ENCODE peak calls at places on chromosomes 4 and X, in four cellular contexts. D is tibial artery; H is activated CD4-positive, alpha-beta T cell treated with anti-CD3 and anti-CD28 coated beads, Interleukin-2, amount 50 U/mL, for 48 hours; S is EL. X is an unnamed sample.

GRCh38 chr4:176210101-176210500 is 14.7 kb upstream of the SPATA4 start:
- DNase-seq in D (no peak), H (no peak), S (no peak), X (no peak)

GRCh38 chr4:25070512-25070911 is 39.8 kb upstream of the LGI2 start:
- DNase-seq in D (no peak), H (no peak), S (no peak), X (no peak)

GRCh38 chr4:71472946-71473345 is 134.1 kb downstream of the SLC4A4 start:
- DNase-seq in D (no peak), H (no peak), S (peak), X (no peak)

GRCh38 chr4:52241916-52242315 is 190.8 kb downstream of the SPATA18 start:
- DNase-seq in D (no peak), H (no peak), S (no peak), X (no peak)

GRCh38 chrX:49211074-49211473 is 11.1 kb upstream of the SYP start:
- DNase-seq in D (no peak), H (no peak), S (no peak), X (no peak)

GRCh38 chr4:139142097-139142496 is 34.9 kb downstream of the ELF2 start:
- DNase-seq in D (no peak), H (no peak), S (no peak), X (no peak)

GRCh38 chr4:3304831-3305609 is 12.2 kb downstream of the RGS12 start:
- DNase-seq in D (peak), H (no peak), S (peak), X (no peak)

GRCh38 chr4:25925486-25926201 is 11.6 kb downstream of the SMIM20 start:
- DNase-seq in D (peak), H (peak), S (peak), X (peak)

GRCh38 chr4:123997116-123997515 is 600.5 kb downstream of the SPRY1 start:
- DNase-seq in D (no peak), H (no peak), S (no peak), X (no peak)

GRCh38 chr4:89876548-89876947 is 18.1 kb upstream of the MMRN1 start:
- DNase-seq in D (no peak), H (no peak), S (no peak), X (no peak)

GRCh38 chr4:16270654-16271328 is 44.5 kb upstream of the TAPT1 start:
- DNase-seq in D (no peak), H (no peak), S (peak), X (no peak)

GRCh38 chr4:153274967-153275366 is 69.5 kb upstream of the MND1 start:
- DNase-seq in D (no peak), H (no peak), S (no peak), X (no peak)

GRCh38 chrX:1196436-1196835 is 16.0 kb downstream of the CRLF2 start:
- DNase-seq in D (no peak), H (no peak), S (no peak), X (peak)

GRCh38 chrX:2267890-2268289 is 232.9 kb downstream of the DHRSX start:
- DNase-seq in D (no peak), H (no peak), S (no peak), X (no peak)

GRCh38 chr4:25818293-25819240 is 44.2 kb downstream of the SEL1L3 start:
- DNase-seq in D (no peak), H (no peak), S (peak), X (no peak)

GRCh38 chr4:40564004-40564403 is 65.7 kb downstream of the RBM47 start:
- DNase-seq in D (peak), H (no peak), S (peak), X (no peak)

GRCh38 chrX:69664693-69665092 is 48.8 kb downstream of the EDA start:
- DNase-seq in D (no peak), H (no peak), S (no peak), X (no peak)

GRCh38 chr4:1451752-1452122 is 45.5 kb upstream of the NKX1-1 start:
- DNase-seq in D (no peak), H (no peak), S (no peak), X (no peak)

GRCh38 chr4:177229331-177229730 is 80.3 kb upstream of the NEIL3 start:
- DNase-seq in D (no peak), H (no peak), S (peak), X (no peak)

GRCh38 chr4:137226900-137227299 is 305.4 kb downstream of the PCDH18 start:
- DNase-seq in D (no peak), H (no peak), S (peak), X (no peak)

GRCh38 chr4:164937576-164938270 is 39.7 kb downstream of the TRIM61 start:
- DNase-seq in D (no peak), H (no peak), S (no peak), X (no peak)

GRCh38 chrX:44451056-44451455 is 91.6 kb downstream of the FUNDC1 start:
- DNase-seq in D (no peak), H (no peak), S (no peak), X (no peak)

GRCh38 chrX:21932277-21932996 is 8.1 kb upstream of the SMS start:
- DNase-seq in D (peak), H (no peak), S (peak), X (no peak)

GRCh38 chrX:119708936-119709335 is 16.0 kb upstream of the SEPTIN6 start:
- DNase-seq in D (no peak), H (no peak), S (peak), X (no peak)

GRCh38 chr4:139207247-139207646 is 30.2 kb upstream of the ELF2 start:
- DNase-seq in D (peak), H (no peak), S (no peak), X (no peak)

X was measured in stimulated activated naive CD8-positive, alpha-beta T cell treated with anti-CD3 and anti-CD28 coated beads, Interleukin-15, Interleukin-2, amounts not matched to agents 100 U/mL and 50 U/mL, for 24 hours.